ENCODE peak calls at places on chromosomes 4 and X, in nine cellular contexts. One of them, this sample, is unnamed.

GRCh38 chr4:173448557-173448918 is 49.6 kb upstream of the SCRG1 start:
- DNase-seq in suprapubic skin: no peak
- DNase-seq in COR-L47: no peak
- DNase-seq in WTC11: no peak
- DNase-seq in fibroblast of the aortic adventitia: peak
- DNase-seq in A172: peak
- DNase-seq in MCF 10A: no peak
- DNase-seq in activated CD4-positive, alpha-beta T cell treated with anti-CD3 and anti-CD28 coated beads for 24 hours: no peak
- DNase-seq in OCI-LY7: no peak
- DNase-seq in this sample: no peak

GRCh38 chr4:67725132-67725531 is 24.2 kb upstream of the UBA6 start:
- DNase-seq in suprapubic skin: no peak
- DNase-seq in COR-L47: no peak
- DNase-seq in WTC11: no peak
- DNase-seq in fibroblast of the aortic adventitia: peak
- DNase-seq in A172: no peak
- DNase-seq in MCF 10A: no peak
- DNase-seq in activated CD4-positive, alpha-beta T cell treated with anti-CD3 and anti-CD28 coated beads for 24 hours: no peak
- DNase-seq in OCI-LY7: no peak
- DNase-seq in this sample: no peak

GRCh38 chr4:1061747-1062146 is 50.3 kb downstream of the FGFRL1 start:
- DNase-seq in suprapubic skin: peak
- DNase-seq in COR-L47: no peak
- DNase-seq in WTC11: no peak
- DNase-seq in fibroblast of the aortic adventitia: no peak
- DNase-seq in A172: no peak
- DNase-seq in MCF 10A: no peak
- DNase-seq in activated CD4-positive, alpha-beta T cell treated with anti-CD3 and anti-CD28 coated beads for 24 hours: no peak
- DNase-seq in OCI-LY7: no peak
- DNase-seq in this sample: no peak

GRCh38 chr4:163332526-163333405 is at the start of gene NPY1R:
- DNase-seq in suprapubic skin: no peak
- DNase-seq in COR-L47: peak
- DNase-seq in WTC11: peak
- DNase-seq in fibroblast of the aortic adventitia: peak
- DNase-seq in A172: peak
- DNase-seq in MCF 10A: peak
- DNase-seq in activated CD4-positive, alpha-beta T cell treated with anti-CD3 and anti-CD28 coated beads for 24 hours: peak
- DNase-seq in OCI-LY7: peak
- DNase-seq in this sample: peak

GRCh38 chr4:124583797-124584196 is 128.7 kb downstream of the ANKRD50 start:
- DNase-seq in suprapubic skin: no peak
- DNase-seq in COR-L47: no peak
- DNase-seq in WTC11: no peak
- DNase-seq in fibroblast of the aortic adventitia: no peak
- DNase-seq in A172: no peak
- DNase-seq in MCF 10A: no peak
- DNase-seq in activated CD4-positive, alpha-beta T cell treated with anti-CD3 and anti-CD28 coated beads for 24 hours: no peak
- DNase-seq in OCI-LY7: no peak
- DNase-seq in this sample: no peak

GRCh38 chrX:96685205-96686099 is 810 bp downstream of the DIAPH2 start:
- DNase-seq in suprapubic skin: peak
- DNase-seq in COR-L47: no peak
- DNase-seq in WTC11: peak
- DNase-seq in fibroblast of the aortic adventitia: peak
- DNase-seq in A172: peak
- DNase-seq in MCF 10A: peak
- DNase-seq in activated CD4-positive, alpha-beta T cell treated with anti-CD3 and anti-CD28 coated beads for 24 hours: peak
- DNase-seq in OCI-LY7: peak
- DNase-seq in this sample: peak

GRCh38 chrX:86436116-86436515 is 287.9 kb downstream of the DACH2 start:
- DNase-seq in suprapubic skin: no peak
- DNase-seq in COR-L47: no peak
- DNase-seq in WTC11: no peak
- DNase-seq in fibroblast of the aortic adventitia: no peak
- DNase-seq in A172: no peak
- DNase-seq in MCF 10A: no peak
- DNase-seq in activated CD4-positive, alpha-beta T cell treated with anti-CD3 and anti-CD28 coated beads for 24 hours: no peak
- DNase-seq in OCI-LY7: peak
- DNase-seq in this sample: no peak

GRCh38 chrX:29962061-29962460 is 253.3 kb upstream of the MAGEB2 start:
- DNase-seq in suprapubic skin: no peak
- DNase-seq in COR-L47: no peak
- DNase-seq in WTC11: no peak
- DNase-seq in fibroblast of the aortic adventitia: no peak
- DNase-seq in A172: no peak
- DNase-seq in MCF 10A: no peak
- DNase-seq in activated CD4-positive, alpha-beta T cell treated with anti-CD3 and anti-CD28 coated beads for 24 hours: no peak
- DNase-seq in OCI-LY7: no peak
- DNase-seq in this sample: no peak

GRCh38 chr4:7863911-7864681 is 75.6 kb downstream of the AFAP1 start:
- DNase-seq in suprapubic skin: no peak
- DNase-seq in COR-L47: no peak
- DNase-seq in WTC11: no peak
- DNase-seq in fibroblast of the aortic adventitia: no peak
- DNase-seq in A172: no peak
- DNase-seq in MCF 10A: no peak
- DNase-seq in activated CD4-positive, alpha-beta T cell treated with anti-CD3 and anti-CD28 coated beads for 24 hours: no peak
- DNase-seq in OCI-LY7: peak
- DNase-seq in this sample: peak

GRCh38 chr4:7005571-7005970 is 37.6 kb upstream of the TADA2B start:
- DNase-seq in suprapubic skin: no peak
- DNase-seq in COR-L47: no peak
- DNase-seq in WTC11: no peak
- DNase-seq in fibroblast of the aortic adventitia: no peak
- DNase-seq in A172: no peak
- DNase-seq in MCF 10A: no peak
- DNase-seq in activated CD4-positive, alpha-beta T cell treated with anti-CD3 and anti-CD28 coated beads for 24 hours: no peak
- DNase-seq in OCI-LY7: no peak
- DNase-seq in this sample: no peak

GRCh38 chrX:133215747-133216146 is 2.4 kb downstream of the TFDP3 start:
- DNase-seq in suprapubic skin: no peak
- DNase-seq in COR-L47: no peak
- DNase-seq in WTC11: peak
- DNase-seq in fibroblast of the aortic adventitia: no peak
- DNase-seq in A172: no peak
- DNase-seq in MCF 10A: peak
- DNase-seq in activated CD4-positive, alpha-beta T cell treated with anti-CD3 and anti-CD28 coated beads for 24 hours: no peak
- DNase-seq in OCI-LY7: peak
- DNase-seq in this sample: peak